ENCODE peak calls at places on chromosome 11, in four cellular contexts. D, L, O and F are unnamed samples.

GRCh38 chr11:102197759-102198158 is 87.5 kb downstream of the YAP1 start:
- DNase-seq in L (no peak), D (no peak), O (peak; percentile 54), F (no peak)

GRCh38 chr11:76604652-76605241 is 65.8 kb downstream of the LRRC32 start:
- DNase-seq in O (peak; percentile 85), L (peak; percentile 52), D (no peak), F (peak; percentile 55)

GRCh38 chr11:12303431-12304149 is 73.8 kb upstream of the PARVA start:
- DNase-seq in D (no peak), L (no peak), O (no peak), F (no peak)

GRCh38 chr11:8062781-8063257 is 18.2 kb upstream of the TUB start:
- DNase-seq in D (no peak), O (no peak), L (no peak), F (no peak)

GRCh38 chr11:34191592-34191991 is 86.2 kb downstream of the NAT10 start:
- DNase-seq in L (no peak), D (no peak), O (no peak), F (no peak)

GRCh38 chr11:71991494-71991893 is 7.2 kb upstream of the IL18BP start:
- DNase-seq in D (no peak), L (no peak), O (no peak), F (no peak)

GRCh38 chr11:74905326-74905725 is 43.6 kb downstream of the XRRA1 start:
- DNase-seq in O (peak; percentile 50), D (no peak), L (no peak), F (no peak)

GRCh38 chr11:45687836-45688235 is 22.4 kb upstream of the CHST1 start:
- DNase-seq in O (no peak), D (no peak), L (no peak), F (no peak)

GRCh38 chr11:125952559-125952958 is 6.7 kb downstream of the VSIG10L2 start:
- DNase-seq in O (no peak), L (no peak), D (no peak), F (no peak)

GRCh38 chr11:115721309-115722007 is 217.2 kb upstream of the CADM1 start:
- DNase-seq in O (no peak), L (no peak), D (no peak), F (no peak)

GRCh38 chr11:32960553-32961164 is 55.0 kb upstream of the DEPDC7 start:
- DNase-seq in D (no peak), O (peak; percentile 73), L (no peak), F (no peak)

GRCh38 chr11:14237333-14237988 is 121.5 kb downstream of the RRAS2 start:
- DNase-seq in L (no peak), D (no peak), O (no peak), F (no peak)

DNA sequence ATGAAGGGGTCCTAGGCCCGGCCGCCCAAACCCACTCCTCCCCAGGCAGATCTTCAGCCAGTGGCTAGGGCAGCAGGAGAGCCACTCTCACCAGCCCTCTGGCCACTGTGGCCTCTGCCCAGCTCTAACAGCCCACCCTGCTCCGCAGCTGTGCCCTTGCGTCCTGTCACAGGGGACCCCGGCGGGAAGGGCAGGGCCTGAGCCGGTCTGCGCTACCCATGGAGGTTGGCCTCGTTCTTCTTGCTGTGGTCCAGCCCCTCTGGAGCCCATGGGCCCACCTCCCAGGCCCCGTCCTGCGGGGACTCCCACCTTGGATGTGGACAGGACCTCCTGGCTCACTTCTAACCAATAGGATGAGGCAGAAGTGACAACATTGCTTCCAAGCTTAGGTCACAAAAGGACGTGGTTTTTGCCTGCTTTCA is 38.3 kb upstream of the TH start:
- DNase-seq in D (peak; percentile 52), L (no peak), O (no peak), F (peak; percentile 20)
- H3K9me3 ChIP-seq in D (no peaks in the 10 kb centered on the region), L (peaks cover 4% of the 10 kb centered on the region), O (no peaks in the 10 kb centered on the region), F (no peaks in the 10 kb centered on the region)

GRCh38 chr11:113274708-113275582 is 39.4 kb upstream of the TTC12 start:
- DNase-seq in O (peak; percentile 14), L (no peak), D (no peak), F (no peak)
- TF ChIP-seq CTCF in O (peak; percentile 21), L (no peak), D (peak; percentile 21), F (no peak)

GRCh38 chr11:105443623-105444022 is 166.2 kb upstream of the GRIA4 start:
- DNase-seq in O (no peak), L (no peak), D (no peak), F (no peak)
- H3K9me3 ChIP-seq in O (no peaks in the 10 kb centered on the region), L (no peaks in the 10 kb centered on the region), D (no peaks in the 10 kb centered on the region), F (peaks cover 6% of the 10 kb centered on the region)

DNA sequence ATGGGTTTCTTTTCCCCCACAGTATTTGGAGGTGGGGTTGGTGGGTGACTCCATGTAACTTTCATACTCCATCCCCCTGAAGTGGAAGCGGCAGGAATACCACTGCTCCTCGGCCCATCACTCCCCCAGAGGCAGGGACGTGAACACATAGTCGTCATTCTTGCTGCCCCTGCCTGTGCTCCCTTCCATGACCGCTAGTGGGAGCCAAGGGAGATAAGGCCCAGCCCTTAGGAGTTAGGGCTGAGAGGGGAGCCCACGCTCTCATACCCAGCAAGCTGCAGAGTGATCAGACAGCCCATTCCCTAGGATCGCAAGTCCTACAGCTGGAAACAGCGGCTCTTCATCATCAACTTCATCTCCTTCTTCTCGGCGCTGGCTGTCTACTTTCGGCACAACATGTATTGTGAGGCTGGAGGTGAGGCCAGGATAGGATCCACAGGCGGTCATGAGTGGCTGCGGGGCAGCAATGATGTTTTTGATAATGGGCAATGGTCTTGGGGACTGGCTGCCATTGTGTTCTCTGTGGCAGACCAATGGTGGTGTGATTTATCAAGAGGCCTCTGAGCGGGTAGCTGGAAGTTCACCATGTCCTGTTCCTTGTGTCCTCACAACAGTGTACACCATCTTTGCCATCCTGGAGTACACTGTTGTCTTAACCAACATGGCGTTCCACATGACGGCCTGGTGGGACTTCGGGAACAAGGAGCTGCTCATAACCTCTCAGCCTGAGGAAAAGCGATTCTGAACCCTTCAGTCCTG is 15.9 kb downstream of the RHOG start:
- DNase-seq in D (no peak), O (peak; percentile 70), L (peak; percentile 66), F (peak; percentile 77)
- TF ChIP-seq CTCF in D (peak; percentile 57), O (peak; percentile 70), L (peak; percentile 71), F (peak; percentile 43)

GRCh38 chr11:122463530-122463929 is 192.0 kb upstream of the UBASH3B start:
- DNase-seq in L (no peak), D (no peak), O (no peak), F (no peak)
- H3K9me3 ChIP-seq in L (no peaks in the 10 kb centered on the region), D (peaks cover 12% of the 10 kb centered on the region), O (no peaks in the 10 kb centered on the region), F (peaks cover 26% of the 10 kb centered on the region)

GRCh38 chr11:134030853-134031252 is 38.0 kb upstream of the JAM3 start:
- DNase-seq in L (no peak), O (no peak), D (no peak), F (no peak)
- TF ChIP-seq CTCF in L (no peak), O (peak; percentile 21), D (no peak), F (no peak)

DNA sequence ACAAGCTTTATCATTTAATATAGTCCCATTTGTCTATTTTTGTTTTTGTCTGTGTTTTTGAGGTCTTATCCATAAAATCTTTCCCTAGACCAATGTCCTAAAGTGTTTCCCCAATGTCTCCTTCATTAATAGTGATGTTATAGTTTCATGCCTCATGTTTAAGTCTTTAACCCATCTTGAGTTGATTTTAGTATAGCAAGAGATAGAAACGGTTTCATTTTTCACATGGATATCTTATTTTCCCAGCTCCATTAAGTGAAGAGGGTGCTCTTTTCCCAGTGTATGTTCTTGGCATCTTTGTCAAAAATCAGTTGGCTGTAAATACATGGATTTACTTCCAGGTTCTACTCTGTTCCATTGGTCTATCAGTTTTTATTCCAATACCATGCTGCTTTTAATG is 58.2 kb downstream of the KCNQ1OT1 start:
- DNase-seq in L (no peak), O (no peak), D (no peak), F (no peak)
- H3K9me3 ChIP-seq in L (peaks cover 10% of the 10 kb centered on the region), O (no peaks in the 10 kb centered on the region), D (peaks cover 18% of the 10 kb centered on the region), F (peaks cover 67% of the 10 kb centered on the region)

DNA sequence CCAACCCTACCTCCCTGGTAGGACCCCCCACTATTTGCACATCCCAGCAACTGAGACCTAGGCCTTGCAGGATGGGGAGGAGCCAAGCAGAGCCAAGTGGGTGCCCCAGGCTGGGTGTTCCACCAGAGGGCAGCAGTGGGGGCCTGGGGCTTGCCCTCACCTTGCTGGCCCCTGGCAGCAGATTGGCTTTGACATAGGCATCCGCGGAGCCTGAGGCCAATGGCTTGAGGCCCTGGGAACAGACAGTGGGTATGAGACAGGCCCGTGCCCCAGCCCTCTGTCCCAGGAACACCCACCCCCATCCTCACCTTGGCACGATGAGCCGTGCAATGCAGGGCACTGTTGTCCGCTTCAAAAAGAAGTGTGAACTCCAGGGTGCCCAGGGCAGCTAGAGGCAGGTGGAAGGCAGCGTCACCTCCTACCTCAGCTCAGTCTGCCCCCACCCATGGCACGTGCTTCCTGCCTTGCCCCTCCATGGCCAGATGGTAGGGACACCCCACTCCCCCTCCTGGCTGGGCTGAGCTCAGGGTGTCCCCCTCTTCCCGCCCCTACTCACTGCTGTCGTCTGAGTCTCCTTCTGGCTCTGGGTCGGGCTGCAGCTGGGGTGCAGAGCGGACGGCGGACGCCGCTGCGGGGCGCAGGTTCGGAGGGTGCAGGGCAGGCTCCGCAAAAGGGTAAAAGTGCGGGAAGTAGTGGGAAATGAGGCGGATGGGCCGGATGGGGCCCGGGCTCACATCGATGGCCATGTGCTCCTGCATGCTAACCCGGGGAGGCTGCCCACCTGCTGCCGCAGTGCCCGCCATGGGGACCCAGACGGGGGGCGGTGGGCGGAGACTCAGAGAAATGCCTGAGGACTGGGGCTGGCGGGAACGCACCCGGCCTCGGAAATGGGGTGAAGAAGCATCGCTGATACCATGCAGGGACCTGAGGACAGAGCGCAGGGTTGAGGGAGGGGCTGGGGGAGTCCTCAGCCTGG is 9.0 kb downstream of the NDUFV1 start:
- DNase-seq in O (peak; percentile 23), D (no peak), L (peak; percentile 74), F (peak; percentile 51)
- TF ChIP-seq CTCF in O (peak; percentile 55), D (peak; percentile 48), L (peak; percentile 59), F (peak; percentile 44)

DNA sequence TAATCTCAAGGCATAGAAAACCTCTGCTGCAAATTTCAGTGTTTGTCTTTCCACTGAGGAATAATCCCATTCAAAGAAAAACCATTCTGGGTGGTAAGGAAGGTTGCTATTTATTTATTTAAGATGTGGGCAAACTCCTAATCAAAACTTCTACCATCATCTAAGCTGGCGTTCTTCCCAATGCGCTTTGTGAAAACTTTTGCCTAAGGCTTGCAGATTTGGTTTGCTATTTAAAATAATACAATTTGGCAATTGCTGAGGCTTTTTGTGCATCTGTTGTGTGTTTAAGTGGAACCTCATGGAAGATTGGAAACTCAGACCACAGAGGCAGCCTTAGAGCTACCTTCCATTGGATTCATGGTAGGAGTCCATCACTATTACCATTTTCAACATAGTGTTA is 309.0 kb downstream of the BLID start:
- DNase-seq in L (no peak), O (no peak), D (no peak), F (no peak)
- H3K9me3 ChIP-seq in L (no peaks in the 10 kb centered on the region), O (no peaks in the 10 kb centered on the region), D (no peaks in the 10 kb centered on the region), F (peaks cover 3% of the 10 kb centered on the region)

GRCh38 chr11:117316197-117316961 is at the start of gene BACE1:
- DNase-seq in L (peak; percentile 78), D (peak; percentile 88), O (peak; percentile 91), F (peak; percentile 77)
- TF ChIP-seq CTCF in L (no peak), D (peak; percentile 57), O (peak; percentile 61), F (no peak)